ENCODE peak calls at places on chromosomes 11 and 22, in four cellular contexts. O is H1, E is HepG2, L is WTC11. W is an unnamed sample.

GRCh38 chr11:91310085-91310484 is 914.5 kb upstream of the FAT3 start:
- DNase-seq in O (no peak), L (no peak), E (no peak), W (no peak)

GRCh38 chr11:94577841-94578240 is 10.7 kb downstream of the PIWIL4 start:
- DNase-seq in E (no peak), O (no peak), L (no peak), W (no peak)

GRCh38 chr22:17717708-17718107 is 56.6 kb downstream of the BID start:
- DNase-seq in L (no peak), E (no peak), O (no peak), W (no peak)

GRCh38 chr11:13009921-13010736 is 1.0 kb downstream of the RASSF10 start:
- DNase-seq in O (peak), E (no peak), L (peak), W (no peak)

GRCh38 chr22:17171016-17171312 is 11.9 kb upstream of the HDHD5 start:
- DNase-seq in O (peak), E (no peak), L (no peak), W (no peak)

GRCh38 chr22:49933236-49933921 is 14.9 kb downstream of the CRELD2 start:
- DNase-seq in L (no peak), O (no peak), E (no peak), W (peak)

GRCh38 chr22:25008666-25009065 is 56.1 kb downstream of the KIAA1671 start:
- DNase-seq in E (no peak), L (no peak), O (no peak), W (no peak)

GRCh38 chr22:42887523-42888507 is 30.7 kb upstream of the ARFGAP3 start:
- DNase-seq in E (no peak), L (no peak), O (no peak), W (no peak)

GRCh38 chr11:46308632-46309419 is 31.4 kb downstream of the CREB3L1 start:
- DNase-seq in O (peak), E (peak), L (peak), W (peak)

GRCh38 chr11:45927332-45927683 is 4.9 kb downstream of the LARGE2 start:
- DNase-seq in L (no peak), E (no peak), O (no peak), W (no peak)

GRCh38 chr22:27641049-27641790 is 160.3 kb downstream of the MN1 start:
- DNase-seq in L (no peak), E (no peak), O (no peak), W (no peak)

GRCh38 chr11:8209208-8209807 is 40.5 kb upstream of the RIC3 start:
- DNase-seq in O (no peak), E (no peak), L (peak), W (peak)

GRCh38 chr22:40294696-40295095 is 51.6 kb upstream of the ADSL start:
- DNase-seq in L (no peak), O (no peak), E (no peak), W (no peak)

GRCh38 chr11:124843616-124843910 is 21.7 kb upstream of the ROBO3 start:
- DNase-seq in L (no peak), E (no peak), O (no peak), W (no peak)

GRCh38 chr11:132231656-132232173 is 861.3 kb downstream of the NTM start:
- DNase-seq in L (no peak), E (no peak), O (no peak), W (no peak)

GRCh38 chr11:132238331-132238730 is 867.9 kb downstream of the NTM start:
- DNase-seq in E (no peak), L (no peak), O (no peak), W (no peak)

DNA sequence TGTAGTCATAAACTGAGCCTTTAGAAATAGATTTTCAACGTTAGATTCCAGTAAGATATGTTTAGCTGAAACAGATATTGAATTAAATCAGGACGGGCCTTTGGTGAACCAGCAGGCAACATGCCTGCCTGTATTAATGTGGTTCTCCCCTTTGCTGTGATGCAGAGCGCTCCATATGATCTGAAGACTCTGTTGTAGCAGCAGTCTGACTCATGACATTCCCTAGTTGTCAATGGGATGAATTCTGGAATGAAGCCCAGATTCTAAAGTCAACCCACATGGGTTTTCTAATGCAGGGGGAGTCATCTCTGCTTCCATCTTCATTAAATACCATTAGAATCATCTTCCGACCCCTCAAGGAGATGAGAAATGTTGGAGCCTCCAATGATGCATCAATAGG is 864.5 kb downstream of the NTM start:
- DNase-seq in L (no peak), E (no peak), O (no peak), W (no peak)
- TF ChIP-seq JUN in L (no peak), E (no peak), O (no peak), W (no peak)

DNA sequence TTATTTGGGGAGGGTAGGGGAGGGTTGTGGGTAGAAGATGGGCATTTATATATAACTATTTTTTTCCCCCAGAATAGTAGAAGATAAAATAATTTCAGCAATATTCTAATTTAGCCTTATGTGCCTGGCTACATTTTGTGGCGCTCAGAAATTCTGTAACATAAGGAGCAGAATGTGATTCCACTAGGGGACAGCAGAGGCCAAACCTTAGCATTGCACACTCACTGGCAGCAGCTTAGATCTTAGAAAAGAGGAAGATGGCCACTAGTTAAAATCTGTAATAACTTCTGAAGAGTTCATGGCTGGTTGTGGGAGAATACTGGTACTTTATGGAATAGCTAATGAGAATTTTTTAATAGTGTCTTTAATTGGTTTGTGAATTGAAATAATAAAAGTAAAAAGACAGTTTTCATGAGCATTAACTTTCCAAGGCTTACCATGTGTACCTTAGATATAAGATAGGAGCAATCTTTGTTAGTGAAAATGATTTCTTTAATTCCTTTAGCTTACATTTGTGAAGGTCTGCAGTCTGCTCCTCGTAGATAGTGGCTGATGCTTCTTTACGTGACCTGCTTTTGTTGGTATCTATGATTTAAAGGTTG is 33.1 kb downstream of the DDX10 start:
- DNase-seq in O (no peak), L (peak), E (peak), W (peak)
- TF ChIP-seq ATF2 in O (no peak), L (no peak), E (no peak), W (no peak)

GRCh38 chr11:95671768-95672167 is 117.8 kb downstream of the FAM76B start:
- DNase-seq in O (no peak), L (no peak), E (no peak), W (no peak)

GRCh38 chr11:95678988-95679387 is 110.6 kb downstream of the FAM76B start:
- DNase-seq in L (no peak), O (no peak), E (no peak), W (no peak)

GRCh38 chr11:95675585-95675984 is 114.0 kb downstream of the FAM76B start:
- DNase-seq in L (no peak), O (no peak), E (no peak), W (no peak)

GRCh38 chr11:95676280-95676679 is 113.3 kb downstream of the FAM76B start:
- DNase-seq in O (no peak), L (no peak), E (no peak), W (no peak)

GRCh38 chr11:95674669-95675358 is 114.8 kb downstream of the FAM76B start:
- DNase-seq in L (no peak), O (no peak), E (no peak), W (no peak)
- TF ChIP-seq JUN in L (no peak), O (no peak), E (no peak), W (no peak)

GRCh38 chr11:10205928-10206327 is 88.1 kb downstream of the SBF2 start:
- DNase-seq in L (no peak), E (no peak), O (no peak), W (no peak)
- TF ChIP-seq ATF2 in L (no peak), E (no peak), O (no peak), W (no peak)

DNA sequence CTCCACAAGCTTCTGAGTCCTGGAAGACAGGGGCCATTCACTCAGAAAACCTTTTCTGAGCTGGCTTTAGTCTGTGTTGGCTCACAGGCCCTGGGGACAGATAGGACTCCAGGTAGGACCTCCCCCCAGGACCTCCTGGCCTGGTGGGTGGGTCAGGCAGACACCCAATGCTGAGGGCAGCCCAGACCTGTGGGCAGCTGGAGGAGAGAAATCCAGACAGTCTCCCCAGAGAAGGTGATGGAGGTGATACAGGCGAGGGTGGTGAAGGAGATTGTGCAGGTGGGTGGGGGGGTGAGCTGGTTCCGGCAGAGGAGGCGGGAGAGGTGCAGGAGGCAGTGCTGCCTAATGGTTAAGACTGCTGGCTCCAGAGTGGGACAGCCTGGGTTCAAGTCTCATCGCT is 15.6 kb downstream of the LRRC32 start:
- DNase-seq in O (no peak), E (no peak), L (peak), W (peak)
- TF ChIP-seq JUN in O (no peak), E (no peak), L (no peak), W (no peak)

DNA sequence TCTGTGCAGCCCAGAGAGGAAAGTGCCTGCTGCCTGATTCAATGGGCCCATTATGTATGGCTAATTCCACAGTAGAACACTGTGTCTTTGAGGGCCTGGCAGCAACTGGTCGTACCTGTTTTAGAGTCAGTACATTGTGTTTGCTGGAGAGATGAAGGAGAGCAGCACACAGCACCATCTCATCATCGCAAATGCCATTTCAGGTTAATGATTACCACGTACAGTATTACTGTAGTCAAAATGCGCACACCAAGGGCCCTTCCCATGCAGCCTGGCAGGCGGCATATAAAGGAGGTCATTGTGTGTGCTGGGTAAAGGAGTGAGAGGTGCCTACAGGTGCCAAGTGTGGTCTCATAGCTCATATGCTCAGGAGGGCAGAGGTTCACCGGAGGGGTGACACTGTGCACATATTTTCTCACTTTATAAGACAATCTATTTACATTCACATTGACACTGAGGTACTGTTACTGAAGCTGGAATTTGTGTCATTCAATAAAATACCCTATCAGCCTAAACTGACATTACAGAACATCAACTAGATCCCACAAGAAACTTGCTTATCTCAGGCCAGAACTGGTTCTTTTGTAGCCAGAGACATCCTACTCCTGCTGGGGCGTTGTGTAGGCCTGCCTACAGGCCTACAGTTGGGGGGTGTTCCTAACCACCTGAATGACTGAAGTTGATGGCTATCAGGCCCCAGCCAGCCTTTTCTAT is 90.4 kb downstream of the APIP start:
- DNase-seq in L (no peak), E (peak), O (no peak), W (peak)
- TF ChIP-seq ATF2 in L (no peak), E (peak), O (no peak), W (no peak)

DNA sequence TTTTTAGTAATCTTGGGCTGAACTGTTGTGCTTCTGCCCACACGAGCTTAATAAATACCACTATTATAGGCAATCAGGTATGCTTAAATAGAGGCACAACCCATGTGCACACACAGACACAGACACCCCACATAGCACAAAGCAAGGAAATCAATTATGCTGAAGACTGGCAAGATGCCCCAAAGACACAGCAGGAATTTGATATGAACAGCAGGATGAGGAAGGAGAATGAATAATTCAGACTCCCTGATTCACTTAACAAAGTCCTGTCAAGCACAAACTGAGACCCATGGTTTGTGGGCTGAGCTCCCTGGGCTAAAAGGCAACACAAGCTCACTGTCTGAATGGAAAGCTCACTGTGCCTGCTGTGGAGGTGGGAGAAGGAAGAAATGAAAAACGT is 42.5 kb downstream of the RBFOX2 start:
- DNase-seq in L (no peak), O (no peak), E (no peak), W (no peak)
- TF ChIP-seq JUN in L (no peak), O (no peak), E (no peak), W (no peak)

GRCh38 chr11:134224710-134225662 is 515 bp downstream of the VPS26B start:
- DNase-seq in L (peak), O (no peak), E (peak), W (peak)
- TF ChIP-seq ATF2 in L (no peak), O (no peak), E (no peak), W (no peak)

GRCh38 chr11:130749216-130749615 is 167.1 kb downstream of the SNX19 start:
- DNase-seq in E (no peak), L (no peak), O (no peak), W (no peak)
- TF ChIP-seq JUN in E (no peak), L (no peak), O (no peak), W (no peak)

DNA sequence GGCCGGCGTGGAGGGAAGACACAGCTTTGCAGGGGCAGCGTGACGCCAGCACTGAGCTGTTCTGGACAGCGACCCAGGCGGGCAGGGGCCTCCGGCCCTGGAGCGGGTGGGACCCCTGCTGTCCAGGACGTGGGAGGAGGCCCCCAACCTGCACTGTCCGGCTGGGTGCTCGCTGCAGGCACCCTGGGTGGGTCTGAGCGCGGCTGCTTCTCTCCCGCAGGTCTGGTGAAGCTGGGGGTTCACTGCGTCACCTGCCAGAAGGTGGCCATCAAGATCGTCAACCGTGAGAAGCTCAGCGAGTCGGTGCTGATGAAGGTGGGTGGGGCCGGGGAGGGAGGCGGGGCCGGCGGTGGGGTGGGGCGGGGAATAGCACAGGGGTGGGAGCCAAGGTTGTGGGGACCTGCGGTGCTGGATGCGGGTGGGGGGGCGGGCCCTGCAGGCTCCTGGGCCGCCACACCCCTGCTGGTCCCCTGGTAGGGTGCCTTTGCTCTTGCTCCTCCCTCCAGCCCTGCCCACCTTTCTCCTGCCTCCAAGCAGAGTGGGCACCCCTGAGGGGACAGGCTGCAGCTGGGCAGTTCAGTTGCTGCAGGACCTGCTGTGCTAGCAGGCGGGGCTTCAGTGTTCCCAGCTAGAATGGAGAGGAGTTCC is 46.2 kb downstream of the BRSK2 start:
- DNase-seq in E (no peak), L (peak), O (no peak), W (peak)
- TF ChIP-seq ATF2 in E (no peak), L (no peak), O (no peak), W (no peak)

W was measured in K562.